ENCODE peak calls at places on chromosomes 11 and 22, in ten cellular contexts. I, L, T, B, C, E, P, G, Q and K are unnamed samples.

GRCh38 chr11:120674537-120674936 is 163.0 kb downstream of the GRIK4 start:
- DNase-seq in I (no peak), L (no peak), T (no peak), B (no peak), C (no peak), E (no peak), P (no peak), G (no peak), Q (no peak), K (peak)

GRCh38 chr11:132999519-132999918 is 532.8 kb downstream of the OPCML start:
- DNase-seq in I (no peak), L (no peak), T (no peak), B (no peak), C (no peak), E (no peak), P (no peak), G (no peak), Q (no peak), K (no peak)

GRCh38 chr22:40348025-40348658 is 1.8 kb downstream of the ADSL start:
- DNase-seq in I (peak), L (no peak), T (peak), B (peak), C (peak), E (peak), P (no peak), G (peak), Q (peak), K (peak)

GRCh38 chr22:44931766-44932165 is 78.0 kb downstream of the PHF21B start:
- DNase-seq in I (no peak), L (no peak), T (no peak), B (no peak), C (no peak), E (no peak), P (no peak), G (no peak), Q (no peak), K (no peak)

GRCh38 chr22:20457506-20458240 is 20.0 kb upstream of the SCARF2 start:
- DNase-seq in I (no peak), L (no peak), T (no peak), B (no peak), C (no peak), E (no peak), P (no peak), G (no peak), Q (no peak), K (no peak)

GRCh38 chr11:114774599-114775365 is 96.5 kb downstream of the NXPE2 start:
- DNase-seq in I (peak), L (no peak), T (peak), B (peak), C (no peak), E (peak), P (no peak), G (peak), Q (peak), K (peak)

GRCh38 chr11:120129570-120129969 is 8.3 kb downstream of the TRIM29 start:
- DNase-seq in I (no peak), L (no peak), T (no peak), B (no peak), C (no peak), E (no peak), P (no peak), G (no peak), Q (no peak), K (no peak)

GRCh38 chr11:26753738-26754504 is 32.1 kb upstream of the SLC5A12 start:
- DNase-seq in I (peak), L (peak), T (peak), B (peak), C (peak), E (peak), P (peak), G (peak), Q (peak), K (peak)

GRCh38 chr22:38247713-38248112 is 25.1 kb downstream of the TMEM184B start:
- DNase-seq in I (no peak), L (no peak), T (no peak), B (no peak), C (no peak), E (no peak), P (no peak), G (no peak), Q (no peak), K (no peak)